ENCODE peak calls at places on chromosome 18, in four cellular contexts. K is progenitor cell of endocrine pancreas, Y is HuH-7.5, D is Calu3. Q is an unnamed sample.
A peak's percentile ranks its signal among the peaks of the same experiment; 100 is the strongest.

GRCh38 chr18:48894799-48895346 is 55.9 kb downstream of the SMAD7 start:
- DNase-seq in D (no peak), K (no peak), Y (no peak), Q (no peak)

GRCh38 chr18:48902023-48902855 is 48.5 kb downstream of the SMAD7 start:
- DNase-seq in K (no peak), Y (peak; percentile 79), D (peak; percentile 95), Q (no peak)

GRCh38 chr18:51522821-51523220 is 325.3 kb upstream of the MEX3C start:
- DNase-seq in D (no peak), K (no peak), Y (no peak), Q (no peak)

GRCh38 chr18:6205706-6206105 is 209.0 kb downstream of the L3MBTL4 start:
- DNase-seq in Y (no peak), K (no peak), D (no peak), Q (no peak)

GRCh38 chr18:24322594-24323136 is 75.0 kb downstream of the OSBPL1A start:
- DNase-seq in D (no peak), Y (no peak), K (no peak), Q (no peak)

GRCh38 chr18:24731981-24732380 is 271.5 kb downstream of the HRH4 start:
- DNase-seq in D (no peak), K (no peak), Y (no peak), Q (no peak)

GRCh38 chr18:79856119-79857080 is 58.7 kb downstream of the KCNG2 start:
- DNase-seq in K (no peak), Y (no peak), D (no peak), Q (peak; percentile 45)

GRCh38 chr18:49224130-49224529 is 236.3 kb downstream of the DYM start:
- DNase-seq in Y (no peak), K (no peak), D (no peak), Q (no peak)

GRCh38 chr18:21444465-21445023 is 156.0 kb downstream of the ESCO1 start:
- DNase-seq in K (no peak), Y (peak; percentile 53), D (peak; percentile 57), Q (peak; percentile 18)

GRCh38 chr18:11147962-11148654 is 1.3 kb downstream of the PIEZO2 start:
- DNase-seq in K (no peak), Y (no peak), D (no peak), Q (no peak)

GRCh38 chr18:35097763-35098162 is 56.5 kb downstream of the MAPRE2 start:
- DNase-seq in K (no peak), Y (no peak), D (no peak), Q (no peak)

GRCh38 chr18:48866028-48866733 is 84.6 kb downstream of the SMAD7 start:
- DNase-seq in K (no peak), Y (no peak), D (no peak), Q (no peak)

GRCh38 chr18:10739152-10739551 is 213.3 kb downstream of the NAPG start:
- DNase-seq in D (no peak), K (no peak), Y (no peak), Q (no peak)

GRCh38 chr18:78612318-78612717 is 367.3 kb upstream of the SALL3 start:
- DNase-seq in Y (no peak), D (no peak), K (no peak), Q (no peak)

GRCh38 chr18:23377669-23378469 is 75.2 kb upstream of the RIOK3 start:
- DNase-seq in D (no peak), Y (no peak), K (no peak), Q (peak; percentile 11)

GRCh38 chr18:13485604-13486003 is 240.8 kb downstream of the FAM210A start:
- DNase-seq in Y (no peak), K (no peak), D (no peak), Q (no peak)

GRCh38 chr18:22710628-22711380 is 222.3 kb upstream of the RBBP8 start:
- DNase-seq in Y (peak; percentile 13), D (peak; percentile 60), K (no peak), Q (no peak)

GRCh38 chr18:34929336-34929780 is 111.9 kb upstream of the MAPRE2 start:
- DNase-seq in K (no peak), D (peak; percentile 25), Y (no peak), Q (no peak)

GRCh38 chr18:33184918-33185317 is 255.6 kb downstream of the CCDC178 start:
- DNase-seq in K (no peak), Y (no peak), D (no peak), Q (no peak)

GRCh38 chr18:73461038-73461779 is 593.4 kb upstream of the NETO1 start:
- DNase-seq in Y (no peak), D (no peak), K (no peak), Q (no peak)

GRCh38 chr18:74957588-74958224 is 251.2 kb downstream of the PTGR3 start:
- DNase-seq in Y (no peak), K (no peak), D (no peak), Q (no peak)

GRCh38 chr18:48455555-48456478 is 46.6 kb upstream of the ZBTB7C start:
- DNase-seq in Y (no peak), K (no peak), D (peak; percentile 91), Q (peak; percentile 64)

GRCh38 chr18:66560092-66560491 is 43.8 kb downstream of the CDH19 start:
- DNase-seq in K (no peak), D (peak; percentile 61), Y (peak; percentile 1), Q (no peak)

GRCh38 chr18:9287037-9287436 is 47.5 kb upstream of the TWSG1 start:
- DNase-seq in Y (no peak), D (no peak), K (no peak), Q (no peak)

GRCh38 chr18:13424377-13424776 is 205.8 kb downstream of the LDLRAD4 start:
- DNase-seq in D (no peak), Y (no peak), K (no peak), Q (no peak)